ENCODE peak calls at places on chromosomes 2 and 18, in six cellular contexts. One of them, this sample, is unnamed.

GRCh38 chr2:102063948-102064678 is 72.4 kb downstream of the IL1R2 start:
- DNase-seq in HepG2: peak
- DNase-seq in fibroblast of pulmonary artery: peak
- DNase-seq in uterus: peak
- DNase-seq in epithelial cell of esophagus: peak
- DNase-seq in endodermal cell: peak
- DNase-seq in this sample: peak

GRCh38 chr18:8175486-8176061 is 433.7 kb upstream of the RAB12 start:
- DNase-seq in HepG2: no peak
- DNase-seq in fibroblast of pulmonary artery: no peak
- DNase-seq in uterus: no peak
- DNase-seq in epithelial cell of esophagus: no peak
- DNase-seq in endodermal cell: no peak
- DNase-seq in this sample: no peak

GRCh38 chr2:182384860-182385259 is 42.0 kb downstream of the PDE1A start:
- DNase-seq in HepG2: no peak
- DNase-seq in fibroblast of pulmonary artery: no peak
- DNase-seq in uterus: no peak
- DNase-seq in epithelial cell of esophagus: no peak
- DNase-seq in endodermal cell: no peak
- DNase-seq in this sample: no peak

GRCh38 chr2:224894356-224894755 is 147.9 kb downstream of the DOCK10 start:
- DNase-seq in HepG2: no peak
- DNase-seq in fibroblast of pulmonary artery: no peak
- DNase-seq in uterus: no peak
- DNase-seq in epithelial cell of esophagus: peak
- DNase-seq in endodermal cell: no peak
- DNase-seq in this sample: no peak

GRCh38 chr18:5417342-5417741 is 121.8 kb upstream of the ZBTB14 start:
- DNase-seq in HepG2: no peak
- DNase-seq in fibroblast of pulmonary artery: peak
- DNase-seq in uterus: no peak
- DNase-seq in epithelial cell of esophagus: no peak
- DNase-seq in endodermal cell: no peak
- DNase-seq in this sample: no peak

GRCh38 chr18:57519668-57520424 is 66.7 kb downstream of the FECH start:
- DNase-seq in HepG2: no peak
- DNase-seq in fibroblast of pulmonary artery: no peak
- DNase-seq in uterus: no peak
- DNase-seq in epithelial cell of esophagus: peak
- DNase-seq in endodermal cell: peak
- DNase-seq in this sample: no peak

GRCh38 chr2:144516417-144516980 is 3.4 kb downstream of the ZEB2 start:
- DNase-seq in HepG2: no peak
- DNase-seq in fibroblast of pulmonary artery: no peak
- DNase-seq in uterus: peak
- DNase-seq in epithelial cell of esophagus: no peak
- DNase-seq in endodermal cell: peak
- DNase-seq in this sample: no peak

GRCh38 chr2:170928824-170929685 is at the start of gene GORASP2:
- DNase-seq in HepG2: peak
- DNase-seq in fibroblast of pulmonary artery: peak
- DNase-seq in uterus: peak
- DNase-seq in epithelial cell of esophagus: peak
- DNase-seq in endodermal cell: peak
- DNase-seq in this sample: peak

GRCh38 chr2:239166201-239166834 is 234.5 kb downstream of the HDAC4 start:
- DNase-seq in HepG2: no peak
- DNase-seq in fibroblast of pulmonary artery: no peak
- DNase-seq in uterus: no peak
- DNase-seq in epithelial cell of esophagus: no peak
- DNase-seq in endodermal cell: peak
- DNase-seq in this sample: no peak

GRCh38 chr18:62018761-62019041 is 125.9 kb upstream of the RNF152 start:
- DNase-seq in HepG2: no peak
- DNase-seq in fibroblast of pulmonary artery: peak
- DNase-seq in uterus: no peak
- DNase-seq in epithelial cell of esophagus: no peak
- DNase-seq in endodermal cell: no peak
- DNase-seq in this sample: no peak

GRCh38 chr18:63271881-63272299 is 47.7 kb downstream of the BCL2 start:
- DNase-seq in HepG2: no peak
- DNase-seq in fibroblast of pulmonary artery: peak
- DNase-seq in uterus: no peak
- DNase-seq in epithelial cell of esophagus: no peak
- DNase-seq in endodermal cell: no peak
- DNase-seq in this sample: no peak

GRCh38 chr2:10278763-10279471 is 23.8 kb upstream of the HPCAL1 start:
- DNase-seq in HepG2: no peak
- DNase-seq in fibroblast of pulmonary artery: no peak
- DNase-seq in uterus: no peak
- DNase-seq in epithelial cell of esophagus: no peak
- DNase-seq in endodermal cell: no peak
- DNase-seq in this sample: no peak

GRCh38 chr2:24955232-24955631 is 16.5 kb downstream of the DNAJC27 start:
- DNase-seq in HepG2: no peak
- DNase-seq in fibroblast of pulmonary artery: no peak
- DNase-seq in uterus: no peak
- DNase-seq in epithelial cell of esophagus: no peak
- DNase-seq in endodermal cell: no peak
- DNase-seq in this sample: no peak

GRCh38 chr2:13334545-13334944 is 617.8 kb downstream of the TRIB2 start:
- DNase-seq in HepG2: no peak
- DNase-seq in fibroblast of pulmonary artery: no peak
- DNase-seq in uterus: no peak
- DNase-seq in epithelial cell of esophagus: no peak
- DNase-seq in endodermal cell: no peak
- DNase-seq in this sample: no peak

GRCh38 chr18:51480562-51481261 is 283.2 kb upstream of the MEX3C start:
- DNase-seq in HepG2: no peak
- DNase-seq in fibroblast of pulmonary artery: no peak
- DNase-seq in uterus: no peak
- DNase-seq in epithelial cell of esophagus: no peak
- DNase-seq in endodermal cell: no peak
- DNase-seq in this sample: no peak

GRCh38 chr18:26225022-26225693 is 1.1 kb upstream of the TAF4B start:
- DNase-seq in HepG2: no peak
- DNase-seq in fibroblast of pulmonary artery: no peak
- DNase-seq in uterus: no peak
- DNase-seq in epithelial cell of esophagus: peak
- DNase-seq in endodermal cell: peak
- DNase-seq in this sample: no peak

GRCh38 chr2:157574165-157574564 is 54.5 kb downstream of the ACVR1C start:
- DNase-seq in HepG2: no peak
- DNase-seq in fibroblast of pulmonary artery: no peak
- DNase-seq in uterus: no peak
- DNase-seq in epithelial cell of esophagus: no peak
- DNase-seq in endodermal cell: no peak
- DNase-seq in this sample: no peak

GRCh38 chr2:240647503-240648154 is 22.3 kb downstream of the GPR35 start:
- DNase-seq in HepG2: no peak
- DNase-seq in fibroblast of pulmonary artery: no peak
- DNase-seq in uterus: no peak
- DNase-seq in epithelial cell of esophagus: no peak
- DNase-seq in endodermal cell: no peak
- DNase-seq in this sample: no peak

GRCh38 chr2:240645346-240646060 is 20.2 kb downstream of the GPR35 start:
- DNase-seq in HepG2: no peak
- DNase-seq in fibroblast of pulmonary artery: no peak
- DNase-seq in uterus: no peak
- DNase-seq in epithelial cell of esophagus: no peak
- DNase-seq in endodermal cell: peak
- DNase-seq in this sample: no peak

GRCh38 chr2:240646900-240647502 is 21.7 kb downstream of the GPR35 start:
- DNase-seq in HepG2: no peak
- DNase-seq in fibroblast of pulmonary artery: no peak
- DNase-seq in uterus: no peak
- DNase-seq in epithelial cell of esophagus: no peak
- DNase-seq in endodermal cell: no peak
- DNase-seq in this sample: no peak

GRCh38 chr2:240644859-240645301 is 19.6 kb downstream of the GPR35 start:
- DNase-seq in HepG2: no peak
- DNase-seq in fibroblast of pulmonary artery: no peak
- DNase-seq in uterus: no peak
- DNase-seq in epithelial cell of esophagus: no peak
- DNase-seq in endodermal cell: peak
- DNase-seq in this sample: no peak

DNA sequence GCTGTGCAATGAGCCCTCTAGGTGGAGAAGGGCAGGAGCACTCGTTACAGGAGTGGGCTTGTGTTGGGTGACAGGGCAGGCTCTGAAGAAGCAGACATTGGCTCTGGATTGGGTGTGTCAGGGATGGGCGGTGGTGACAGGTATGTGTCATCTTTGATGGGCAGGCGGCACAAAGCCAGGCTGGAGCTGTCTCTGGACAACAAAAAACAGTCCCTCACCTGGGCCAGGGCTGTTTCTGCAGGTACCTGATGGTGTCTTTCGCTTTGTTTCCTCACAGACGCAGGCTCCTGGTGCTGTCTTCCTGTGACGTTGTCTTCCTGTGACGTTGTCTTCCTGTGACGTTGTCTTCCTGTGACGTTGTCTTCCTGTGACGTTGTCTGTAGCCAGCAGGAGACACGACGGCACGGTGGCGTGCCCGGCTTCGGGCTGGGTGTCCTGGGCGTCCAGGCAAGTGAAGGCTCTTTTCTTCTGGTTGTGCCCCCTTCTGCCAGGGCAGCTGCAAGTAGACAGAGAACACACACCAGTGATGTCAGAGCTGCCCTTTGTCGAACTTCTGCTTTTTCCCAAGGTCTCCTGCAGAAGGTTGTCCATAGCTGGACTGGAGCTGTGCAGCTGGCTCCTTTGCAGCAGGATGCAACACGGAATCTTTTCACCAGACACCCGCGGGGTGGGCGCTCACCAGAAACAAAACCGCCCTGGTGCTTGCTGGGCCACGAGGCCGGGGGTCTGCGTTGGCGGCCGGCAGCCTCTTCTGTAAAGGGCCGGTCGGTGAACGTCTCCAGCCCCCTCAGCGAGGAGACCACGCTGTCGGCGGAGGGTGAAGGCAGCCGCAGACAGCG is 21.0 kb downstream of the GPR35 start:
- DNase-seq in HepG2: no peak
- DNase-seq in fibroblast of pulmonary artery: no peak
- DNase-seq in uterus: peak
- DNase-seq in epithelial cell of esophagus: no peak
- DNase-seq in endodermal cell: peak
- DNase-seq in this sample: no peak
- TF ChIP-seq CTCF in HepG2: no peak
- TF ChIP-seq CTCF in fibroblast of pulmonary artery: no peak
- TF ChIP-seq CTCF in uterus: no peak
- TF ChIP-seq CTCF in epithelial cell of esophagus: no peak
- TF ChIP-seq CTCF in endodermal cell: no peak
- TF ChIP-seq CTCF in this sample: no peak

DNA sequence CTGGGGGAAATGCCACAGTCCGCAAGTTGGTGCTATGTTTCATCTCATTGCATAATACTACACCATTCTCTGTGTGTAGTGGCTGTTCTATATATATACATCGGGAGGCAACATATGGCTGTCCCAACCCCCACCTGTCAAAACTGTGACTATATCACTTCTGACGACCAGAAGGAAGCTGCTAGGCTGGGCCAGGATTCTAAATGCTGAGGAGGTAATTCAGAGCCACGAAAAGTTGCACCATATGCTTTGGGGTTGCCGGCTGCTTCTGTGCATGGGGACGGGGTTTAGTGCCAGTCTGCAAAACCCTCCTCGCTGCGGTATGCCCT is 117.3 kb downstream of the MSH2 start:
- DNase-seq in HepG2: no peak
- DNase-seq in fibroblast of pulmonary artery: no peak
- DNase-seq in uterus: no peak
- DNase-seq in epithelial cell of esophagus: no peak
- DNase-seq in endodermal cell: no peak
- DNase-seq in this sample: no peak
- H3K4me3 ChIP-seq in HepG2: no peak
- H3K4me3 ChIP-seq in fibroblast of pulmonary artery: no peak
- H3K4me3 ChIP-seq in uterus: no peak
- H3K4me3 ChIP-seq in epithelial cell of esophagus: no peak
- H3K4me3 ChIP-seq in endodermal cell: no peak
- H3K4me3 ChIP-seq in this sample: no peak

GRCh38 chr2:56009758-56010534 is 86.4 kb upstream of the EFEMP1 start:
- DNase-seq in HepG2: peak
- DNase-seq in fibroblast of pulmonary artery: peak
- DNase-seq in uterus: no peak
- DNase-seq in epithelial cell of esophagus: peak
- DNase-seq in endodermal cell: no peak
- DNase-seq in this sample: no peak
- TF ChIP-seq CTCF in HepG2: peak
- TF ChIP-seq CTCF in fibroblast of pulmonary artery: peak
- TF ChIP-seq CTCF in uterus: peak
- TF ChIP-seq CTCF in epithelial cell of esophagus: peak
- TF ChIP-seq CTCF in endodermal cell: peak
- TF ChIP-seq CTCF in this sample: peak

GRCh38 chr18:76619342-76620315 is 124.6 kb upstream of the ZNF516 start:
- DNase-seq in HepG2: no peak
- DNase-seq in fibroblast of pulmonary artery: peak
- DNase-seq in uterus: peak
- DNase-seq in epithelial cell of esophagus: peak
- DNase-seq in endodermal cell: peak
- DNase-seq in this sample: no peak
- H3K4me3 ChIP-seq in HepG2: no peak
- H3K4me3 ChIP-seq in fibroblast of pulmonary artery: peak
- H3K4me3 ChIP-seq in uterus: peak
- H3K4me3 ChIP-seq in epithelial cell of esophagus: peak
- H3K4me3 ChIP-seq in endodermal cell: no peak
- H3K4me3 ChIP-seq in this sample: peak

DNA sequence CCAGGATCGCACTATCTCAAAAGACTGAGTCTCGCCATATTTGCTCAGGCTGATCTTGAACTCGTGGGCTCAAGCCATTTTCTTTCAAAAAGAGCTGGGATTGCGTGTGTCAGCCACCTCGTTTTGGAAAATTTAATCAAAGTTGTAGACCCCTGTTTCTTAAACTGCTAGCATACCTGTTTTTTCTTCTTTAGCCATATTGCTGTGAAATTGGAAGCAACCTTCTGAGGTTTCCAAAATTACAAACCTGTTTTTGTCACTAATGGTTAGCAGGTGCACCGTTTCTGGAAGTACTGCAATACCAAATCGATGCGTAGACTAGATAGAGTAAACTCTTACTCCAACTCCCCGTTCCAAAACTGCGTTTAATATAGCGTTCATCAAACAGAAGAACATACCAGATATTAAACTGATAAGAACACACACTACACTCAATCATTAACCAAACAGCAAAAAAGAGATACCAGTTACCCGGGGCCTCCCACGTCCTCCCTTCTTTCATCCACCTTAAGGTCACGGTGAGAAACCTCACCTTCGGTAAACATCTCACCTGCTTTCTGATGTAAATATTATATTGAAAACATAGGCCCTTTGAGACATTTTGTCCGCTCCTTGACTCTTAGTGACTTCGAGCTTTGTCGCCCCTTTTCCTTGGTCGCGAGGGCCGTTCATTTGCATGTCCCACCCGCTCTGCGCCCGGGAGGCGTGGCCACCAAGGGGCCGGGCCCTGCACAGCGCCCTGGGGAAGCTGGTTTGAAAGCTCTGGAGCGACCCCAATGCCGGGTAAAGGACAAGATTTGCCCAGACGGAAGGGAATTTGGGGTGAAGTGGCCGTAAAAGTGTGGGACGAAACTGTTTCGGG is at the start of gene RNU2-63P:
- DNase-seq in HepG2: peak
- DNase-seq in fibroblast of pulmonary artery: peak
- DNase-seq in uterus: peak
- DNase-seq in epithelial cell of esophagus: peak
- DNase-seq in endodermal cell: peak
- DNase-seq in this sample: peak
- TF ChIP-seq CTCF in HepG2: peak
- TF ChIP-seq CTCF in fibroblast of pulmonary artery: no peak
- TF ChIP-seq CTCF in uterus: no peak
- TF ChIP-seq CTCF in epithelial cell of esophagus: no peak
- TF ChIP-seq CTCF in endodermal cell: no peak
- TF ChIP-seq CTCF in this sample: no peak

This sample was measured in epithelial cell of proximal tubule.